ENCODE peak calls at places on chromosomes 2 and 18, in six cellular contexts. One of them, this sample, is unnamed. For H3K4me1 and H3K36me3, the result is how much of the 10 kb centered on the place peaks cover.

GRCh38 chr2:96408631-96409542 is 73.3 kb downstream of the NCAPH start:
- DNase-seq in CD8-positive, alpha-beta memory T cell: no peak
- DNase-seq in mammary epithelial cell: no peak
- DNase-seq in small intestine: no peak
- DNase-seq in IMR-90: peak
- DNase-seq in stomach: peak
- DNase-seq in this sample: peak

GRCh38 chr2:80365762-80366161 is 61.2 kb upstream of the LRRTM1 start:
- DNase-seq in IMR-90: no peak
- DNase-seq in CD8-positive, alpha-beta memory T cell: no peak
- DNase-seq in stomach: no peak
- DNase-seq in mammary epithelial cell: no peak
- DNase-seq in small intestine: no peak
- DNase-seq in this sample: no peak

GRCh38 chr2:101991731-101992145 is at the start of gene IL1R2:
- DNase-seq in small intestine: peak
- DNase-seq in stomach: peak
- DNase-seq in mammary epithelial cell: peak
- DNase-seq in IMR-90: no peak
- DNase-seq in CD8-positive, alpha-beta memory T cell: no peak
- DNase-seq in this sample: no peak

GRCh38 chr2:181456660-181457120 is 496 bp upstream of the ITGA4 start:
- DNase-seq in mammary epithelial cell: no peak
- DNase-seq in stomach: peak
- DNase-seq in CD8-positive, alpha-beta memory T cell: peak
- DNase-seq in small intestine: peak
- DNase-seq in IMR-90: peak
- DNase-seq in this sample: peak

GRCh38 chr2:235217814-235218213 is 266.0 kb downstream of the SH3BP4 start:
- DNase-seq in stomach: no peak
- DNase-seq in IMR-90: peak
- DNase-seq in mammary epithelial cell: no peak
- DNase-seq in CD8-positive, alpha-beta memory T cell: no peak
- DNase-seq in small intestine: no peak
- DNase-seq in this sample: no peak

GRCh38 chr2:60995376-60995775 is 22.1 kb upstream of the PEX13 start:
- DNase-seq in stomach: no peak
- DNase-seq in mammary epithelial cell: no peak
- DNase-seq in small intestine: no peak
- DNase-seq in CD8-positive, alpha-beta memory T cell: no peak
- DNase-seq in IMR-90: no peak
- DNase-seq in this sample: no peak

GRCh38 chr2:240960309-240960962 is 38.0 kb upstream of the SNED1 start:
- DNase-seq in small intestine: no peak
- DNase-seq in IMR-90: peak
- DNase-seq in stomach: peak
- DNase-seq in CD8-positive, alpha-beta memory T cell: no peak
- DNase-seq in mammary epithelial cell: no peak
- DNase-seq in this sample: peak

GRCh38 chr18:49135871-49136270 is 185.1 kb upstream of the SMAD7 start:
- DNase-seq in mammary epithelial cell: peak
- DNase-seq in IMR-90: peak
- DNase-seq in stomach: no peak
- DNase-seq in small intestine: no peak
- DNase-seq in CD8-positive, alpha-beta memory T cell: no peak
- DNase-seq in this sample: no peak

GRCh38 chr2:216653931-216654365 is 20.7 kb downstream of the IGFBP2 start:
- DNase-seq in CD8-positive, alpha-beta memory T cell: no peak
- DNase-seq in small intestine: peak
- DNase-seq in stomach: no peak
- DNase-seq in IMR-90: peak
- DNase-seq in mammary epithelial cell: no peak
- DNase-seq in this sample: no peak

GRCh38 chr18:6341303-6341702 is 73.4 kb downstream of the L3MBTL4 start:
- DNase-seq in small intestine: no peak
- DNase-seq in mammary epithelial cell: no peak
- DNase-seq in CD8-positive, alpha-beta memory T cell: no peak
- DNase-seq in IMR-90: no peak
- DNase-seq in stomach: no peak
- DNase-seq in this sample: no peak

GRCh38 chr2:221716434-221717303 is 144.6 kb upstream of the EPHA4 start:
- DNase-seq in small intestine: no peak
- DNase-seq in CD8-positive, alpha-beta memory T cell: no peak
- DNase-seq in IMR-90: peak
- DNase-seq in mammary epithelial cell: peak
- DNase-seq in stomach: no peak
- DNase-seq in this sample: no peak

GRCh38 chr2:120104002-120104467 is 91.2 kb downstream of the EPB41L5 start:
- DNase-seq in IMR-90: peak
- DNase-seq in CD8-positive, alpha-beta memory T cell: no peak
- DNase-seq in small intestine: no peak
- DNase-seq in mammary epithelial cell: peak
- DNase-seq in stomach: no peak
- DNase-seq in this sample: no peak

DNA sequence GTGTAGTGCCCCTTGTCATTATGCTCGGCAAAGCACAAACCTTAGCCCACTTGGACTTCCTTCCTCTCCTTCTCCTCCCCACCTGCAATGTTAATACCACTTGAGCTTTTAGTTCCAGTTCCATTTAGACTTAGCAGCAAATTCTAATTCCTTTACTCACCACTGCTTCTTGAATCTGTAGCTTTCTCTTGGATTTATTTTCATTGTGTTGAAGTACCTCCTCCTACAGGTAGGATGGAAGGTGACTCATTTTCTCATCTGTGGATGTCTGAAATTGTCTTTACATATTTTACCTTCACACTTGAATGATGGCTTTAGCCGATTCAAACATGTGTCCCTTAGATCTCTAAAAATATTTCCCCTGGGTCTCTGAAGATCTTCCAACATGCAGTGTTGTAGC is 32.8 kb upstream of the BIN1 start:
- DNase-seq in stomach: no peak
- DNase-seq in small intestine: no peak
- DNase-seq in mammary epithelial cell: peak
- DNase-seq in IMR-90: no peak
- DNase-seq in CD8-positive, alpha-beta memory T cell: no peak
- DNase-seq in this sample: no peak
- H3K4me1 ChIP-seq in stomach: under half
- H3K4me1 ChIP-seq in small intestine: under half
- H3K4me1 ChIP-seq in mammary epithelial cell: under half
- H3K4me1 ChIP-seq in IMR-90: under half
- H3K4me1 ChIP-seq in CD8-positive, alpha-beta memory T cell: under half
- H3K4me1 ChIP-seq in this sample: under half

GRCh38 chr18:2513616-2514015 is 57.7 kb downstream of the METTL4 start:
- DNase-seq in IMR-90: peak
- DNase-seq in CD8-positive, alpha-beta memory T cell: no peak
- DNase-seq in small intestine: no peak
- DNase-seq in mammary epithelial cell: no peak
- DNase-seq in stomach: no peak
- DNase-seq in this sample: no peak

GRCh38 chr18:2515408-2515807 is 55.9 kb downstream of the METTL4 start:
- DNase-seq in IMR-90: peak
- DNase-seq in CD8-positive, alpha-beta memory T cell: no peak
- DNase-seq in small intestine: no peak
- DNase-seq in mammary epithelial cell: peak
- DNase-seq in stomach: no peak
- DNase-seq in this sample: no peak

GRCh38 chr18:2512059-2512458 is 59.2 kb downstream of the METTL4 start:
- DNase-seq in mammary epithelial cell: no peak
- DNase-seq in stomach: no peak
- DNase-seq in IMR-90: no peak
- DNase-seq in small intestine: no peak
- DNase-seq in CD8-positive, alpha-beta memory T cell: no peak
- DNase-seq in this sample: no peak

GRCh38 chr18:2518473-2518872 is 52.8 kb downstream of the METTL4 start:
- DNase-seq in mammary epithelial cell: no peak
- DNase-seq in small intestine: no peak
- DNase-seq in IMR-90: no peak
- DNase-seq in CD8-positive, alpha-beta memory T cell: no peak
- DNase-seq in stomach: no peak
- DNase-seq in this sample: no peak

DNA sequence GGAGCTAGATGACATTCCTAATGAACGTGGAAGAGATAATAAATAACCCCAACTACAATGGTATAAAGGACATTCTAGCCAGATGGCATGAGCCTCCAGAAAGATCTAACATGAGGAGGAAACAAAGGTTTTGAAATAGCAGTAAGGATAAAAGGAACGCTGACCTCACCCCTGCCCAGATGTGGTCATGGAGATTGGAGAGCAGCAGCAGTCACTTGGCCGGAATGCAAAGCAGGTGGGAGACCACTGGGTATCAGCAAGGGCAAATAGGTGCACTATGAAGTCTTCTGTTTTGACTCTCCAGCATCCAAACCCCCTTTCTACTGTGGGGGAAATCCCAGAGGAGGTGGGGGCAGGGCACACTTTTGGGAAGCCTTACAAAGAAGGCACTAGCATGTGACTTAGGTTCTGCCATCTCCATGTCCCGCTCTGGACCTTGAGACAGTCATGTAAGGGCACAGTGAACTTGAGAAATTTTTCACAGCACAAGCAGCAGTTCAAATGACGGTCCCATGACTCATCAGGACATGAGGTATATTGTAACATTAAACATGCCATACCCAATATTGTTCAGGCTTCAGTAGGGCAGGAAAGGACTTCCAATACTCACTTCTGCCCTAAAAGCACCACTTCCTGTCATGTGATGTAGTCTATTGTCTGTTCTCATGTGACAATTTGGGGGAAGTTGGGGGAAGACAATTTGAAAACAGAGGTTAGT is 55.2 kb downstream of the METTL4 start:
- DNase-seq in mammary epithelial cell: peak
- DNase-seq in CD8-positive, alpha-beta memory T cell: no peak
- DNase-seq in small intestine: peak
- DNase-seq in IMR-90: peak
- DNase-seq in stomach: no peak
- DNase-seq in this sample: no peak
- H3K4me3 ChIP-seq in mammary epithelial cell: no peak
- H3K4me3 ChIP-seq in CD8-positive, alpha-beta memory T cell: no peak
- H3K4me3 ChIP-seq in small intestine: no peak
- H3K4me3 ChIP-seq in IMR-90: no peak
- H3K4me3 ChIP-seq in stomach: no peak
- H3K4me3 ChIP-seq in this sample: no peak

GRCh38 chr2:183157131-183157530 is 32.9 kb downstream of the NUP35 start:
- DNase-seq in mammary epithelial cell: no peak
- DNase-seq in small intestine: no peak
- DNase-seq in IMR-90: no peak
- DNase-seq in stomach: no peak
- DNase-seq in CD8-positive, alpha-beta memory T cell: no peak
- DNase-seq in this sample: no peak
- H3K36me3 ChIP-seq in mammary epithelial cell: under half
- H3K36me3 ChIP-seq in small intestine: under half
- H3K36me3 ChIP-seq in IMR-90: under half
- H3K36me3 ChIP-seq in stomach: half or more
- H3K36me3 ChIP-seq in CD8-positive, alpha-beta memory T cell: under half
- H3K36me3 ChIP-seq in this sample: under half

DNA sequence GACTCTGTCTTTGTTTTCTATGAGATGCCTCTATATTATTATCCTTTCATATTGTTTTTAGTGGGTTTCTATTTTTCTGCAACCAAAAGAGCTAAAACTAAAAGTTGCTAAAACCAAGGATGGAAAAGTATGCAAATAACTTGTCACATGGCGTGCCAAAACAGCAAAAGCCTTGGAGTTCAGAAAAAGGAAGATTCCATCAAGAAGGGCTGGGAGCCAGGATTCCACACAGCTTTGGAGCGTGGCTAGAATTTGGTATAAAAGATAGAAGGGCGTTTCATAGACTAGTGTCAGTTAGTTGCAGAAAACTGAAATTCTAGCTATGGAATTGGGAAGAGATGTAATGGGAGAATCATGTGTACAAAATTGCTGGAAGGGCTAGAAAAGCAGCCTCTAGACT is 4.1 kb downstream of the SCYGR1 start:
- DNase-seq in CD8-positive, alpha-beta memory T cell: no peak
- DNase-seq in small intestine: no peak
- DNase-seq in IMR-90: no peak
- DNase-seq in mammary epithelial cell: no peak
- DNase-seq in stomach: no peak
- DNase-seq in this sample: no peak
- H3K4me1 ChIP-seq in CD8-positive, alpha-beta memory T cell: under half
- H3K4me1 ChIP-seq in small intestine: under half
- H3K4me1 ChIP-seq in IMR-90: under half
- H3K4me1 ChIP-seq in mammary epithelial cell: under half
- H3K4me1 ChIP-seq in stomach: under half
- H3K4me1 ChIP-seq in this sample: under half

This sample was measured in uterus.